ENCODE peak calls at places on chromosomes 13 and 19, in five cellular contexts. I is activated CD4-positive, CD25-positive, alpha-beta regulatory T cell; Z is CD4-positive, alpha-beta T cell; X is stimulated activated CD4-positive, alpha-beta T cell treated with anti-CD3 and anti-CD28 coated beads, TNF-alpha, amount 100 ng/mL, for 4 hours; G is sciatic nerve. A is an unnamed sample.

GRCh38 chr13:39765801-39766463 is 110.5 kb downstream of the COG6 start:
- DNase-seq in I (no peak), Z (no peak), X (no peak), G (peak; percentile 64), A (peak; percentile 66)

GRCh38 chr19:39833464-39834286 is at the start of gene DYRK1B:
- DNase-seq in I (peak; percentile 90), Z (peak; percentile 99), X (peak; percentile 96), G (peak; percentile 99), A (peak; percentile 99)

GRCh38 chr19:54010474-54010873 is 19.0 kb downstream of the CACNG6 start:
- DNase-seq in I (no peak), Z (no peak), X (no peak), G (no peak), A (no peak)

GRCh38 chr19:18155095-18156087 is 2.4 kb downstream of the PIK3R2 start:
- DNase-seq in I (no peak), Z (no peak), X (no peak), G (no peak), A (no peak)

GRCh38 chr13:70736622-70737317 is 628.5 kb upstream of the KLHL1 start:
- DNase-seq in I (no peak), Z (no peak), X (no peak), G (no peak), A (no peak)

GRCh38 chr13:43935878-43936277 is 56.2 kb downstream of the LACC1 start:
- DNase-seq in I (no peak), Z (no peak), X (no peak), G (no peak), A (peak; percentile 11)

GRCh38 chr19:5166262-5166661 is 174.3 kb downstream of the PTPRS start:
- DNase-seq in I (no peak), Z (no peak), X (no peak), G (no peak), A (peak; percentile 62)

GRCh38 chr13:76635232-76636021 is 250.8 kb downstream of the KCTD12 start:
- DNase-seq in I (no peak), Z (no peak), X (no peak), G (no peak), A (no peak)

GRCh38 chr19:6532244-6532999 is 1.6 kb downstream of the TNFSF9 start:
- DNase-seq in I (no peak), Z (no peak), X (no peak), G (no peak), A (no peak)

GRCh38 chr19:40543029-40543597 is 33.6 kb upstream of the SHKBP1 start:
- DNase-seq in I (no peak), Z (no peak), X (no peak), G (no peak), A (no peak)

A was measured in foreskin fibroblast.